ENCODE peak calls at places on chromosomes 7 and 10, in four cellular contexts. Q is HCT116; C is colonic mucosa; I is CD8-positive, alpha-beta memory T cell. S is an unnamed sample.

GRCh38 chr7:103573479-103574058 is 127.6 kb upstream of the SLC26A5 start:
- DNase-seq in Q (peak; percentile 18), C (no peak), I (no peak), S (no peak)

GRCh38 chr7:116211006-116211912 is 920 bp downstream of the TES start:
- DNase-seq in Q (peak; percentile 93), C (peak; percentile 93), I (peak; percentile 86), S (peak; percentile 91)

GRCh38 chr10:22246680-22247391 is 29.0 kb upstream of the EBLN1 start:
- DNase-seq in Q (peak; percentile 95), C (no peak), I (peak; percentile 68), S (no peak)

GRCh38 chr7:107972986-107973385 is 30.0 kb downstream of the LAMB1 start:
- DNase-seq in Q (no peak), C (no peak), I (no peak), S (no peak)

GRCh38 chr7:150993511-150993910 is 2.7 kb downstream of the NOS3 start:
- DNase-seq in Q (no peak), C (no peak), I (no peak), S (no peak)

GRCh38 chr7:156906281-156906680 is 13.3 kb upstream of the LMBR1 start:
- DNase-seq in Q (no peak), C (no peak), I (no peak), S (no peak)

GRCh38 chr10:9299966-9300365 is 1245.5 kb downstream of the GATA3 start:
- DNase-seq in Q (no peak), C (no peak), I (no peak), S (no peak)

GRCh38 chr10:27745719-27746363 is at the start of gene MKX:
- DNase-seq in Q (no peak), C (peak; percentile 58), I (peak; percentile 57), S (no peak)

GRCh38 chr7:786472-787255 is 45.6 kb upstream of the SUN1 start:
- DNase-seq in Q (peak; percentile 18), C (peak; percentile 77), I (peak; percentile 77), S (peak; percentile 68)

GRCh38 chr7:149144996-149145850 is 2.0 kb upstream of the ZNF398 start:
- DNase-seq in Q (peak; percentile 74), C (no peak), I (no peak), S (no peak)

GRCh38 chr10:102627446-102628293 is 16.6 kb upstream of the TRIM8 start:
- DNase-seq in Q (no peak), C (no peak), I (no peak), S (peak; percentile 93)

GRCh38 chr7:26441640-26442277 is 150.1 kb downstream of the SNX10 start:
- DNase-seq in Q (no peak), C (no peak), I (no peak), S (no peak)

GRCh38 chr10:110170142-110170887 is 37.1 kb upstream of the MXI1 start:
- DNase-seq in Q (no peak), C (no peak), I (no peak), S (peak; percentile 41)

DNA sequence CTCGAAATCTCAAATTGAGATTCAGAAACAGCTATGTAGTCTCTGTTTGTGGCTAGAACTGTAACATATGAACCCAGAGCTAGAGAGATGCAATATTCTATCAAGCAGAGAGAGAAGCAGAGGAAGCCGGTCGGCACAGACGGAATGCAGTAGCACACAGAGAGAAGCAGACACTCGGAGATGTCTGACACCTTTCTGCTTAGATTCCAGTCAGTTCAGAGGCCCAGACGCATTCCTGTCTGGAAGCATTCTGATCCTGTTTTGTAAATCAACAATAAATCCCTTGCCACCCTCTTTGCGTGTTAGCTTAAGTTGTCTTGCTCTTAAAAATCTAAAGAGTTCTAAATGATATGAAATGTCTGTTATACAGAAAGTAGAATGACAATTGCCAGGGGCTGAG is 27.4 kb upstream of the ATRNL1 start:
- DNase-seq in Q (no peak), C (no peak), I (no peak), S (no peak)
- H3K27me3 ChIP-seq in Q (peaks cover 76% of the 10 kb centered on the region), C (no peaks in the 10 kb centered on the region), I (no peaks in the 10 kb centered on the region), S (peaks cover 2% of the 10 kb centered on the region)

DNA sequence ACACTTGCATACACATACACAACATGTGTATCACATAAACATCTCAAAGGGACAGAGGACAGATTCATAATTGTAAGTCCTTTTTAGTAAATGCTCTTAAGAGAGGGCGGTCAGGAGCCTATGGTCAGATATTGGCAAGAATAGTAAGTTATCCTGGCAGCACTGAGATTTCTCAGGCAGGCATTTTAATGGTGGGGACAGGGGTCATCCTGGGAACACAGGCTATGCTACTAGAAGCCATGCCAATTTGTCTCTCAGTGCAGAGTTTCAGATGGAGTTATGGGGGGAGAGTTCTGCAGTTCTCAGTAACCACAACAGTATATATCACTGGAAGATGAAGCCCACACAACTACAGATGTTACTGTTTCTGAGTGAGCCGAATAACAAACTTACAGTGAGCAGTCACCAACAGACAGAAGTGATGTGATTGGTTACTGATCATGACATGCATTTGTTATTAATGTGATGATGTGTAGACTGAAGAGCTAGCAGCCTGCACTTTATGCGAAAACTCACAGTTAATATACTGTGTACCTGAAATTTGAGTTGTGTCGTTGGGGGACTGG is 16.4 kb downstream of the ZNF487 start:
- DNase-seq in Q (no peak), C (no peak), I (no peak), S (no peak)
- H3K4me3 ChIP-seq in Q (no peak overlapping the region), C (no peak overlapping the region), I (peak overlapping the region; percentile 1), S (no peak overlapping the region)

GRCh38 chr10:127743205-127743604 is 6.2 kb downstream of the FOXI2 start:
- DNase-seq in Q (no peak), C (no peak), I (no peak), S (no peak)

GRCh38 chr10:127738512-127739424 is 1.8 kb downstream of the FOXI2 start:
- DNase-seq in Q (no peak), C (no peak), I (no peak), S (no peak)

GRCh38 chr10:127737563-127738511 is 852 bp downstream of the FOXI2 start:
- DNase-seq in Q (no peak), C (no peak), I (no peak), S (no peak)

GRCh38 chr10:127739908-127740307 is 2.9 kb downstream of the FOXI2 start:
- DNase-seq in Q (no peak), C (no peak), I (no peak), S (no peak)

DNA sequence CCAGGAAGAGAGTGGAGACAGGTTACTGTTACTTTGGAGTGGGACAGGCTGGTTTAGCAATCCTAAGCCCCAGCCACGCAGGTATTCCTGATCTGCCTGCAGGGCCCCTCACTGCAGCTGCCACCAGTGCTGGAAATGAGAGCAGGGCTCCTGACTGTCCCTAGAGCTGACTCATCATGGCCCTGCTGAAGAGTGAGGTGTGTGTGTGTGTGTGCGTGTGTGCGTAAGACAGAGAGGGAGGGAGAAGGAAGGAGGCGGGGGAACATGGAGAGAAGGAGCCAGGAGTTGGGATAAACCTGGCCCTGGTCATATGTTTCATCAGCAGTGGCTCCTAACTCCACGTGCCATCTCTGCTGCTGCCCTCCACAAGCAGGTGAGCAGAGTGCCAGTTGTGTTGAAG is 3.6 kb downstream of the FOXI2 start:
- DNase-seq in Q (no peak), C (no peak), I (no peak), S (no peak)
- H3K4me1 ChIP-seq in Q (no peaks in the 10 kb centered on the region), C (no peaks in the 10 kb centered on the region), I (no peaks in the 10 kb centered on the region), S (no peaks in the 10 kb centered on the region)

GRCh38 chr7:5001911-5002310 is 42.9 kb upstream of the MMD2 start:
- DNase-seq in Q (no peak), C (no peak), I (no peak), S (no peak)

GRCh38 chr7:4998244-4998643 is 39.3 kb upstream of the MMD2 start:
- DNase-seq in Q (no peak), C (no peak), I (no peak), S (no peak)

GRCh38 chr7:5001003-5001402 is 42.0 kb upstream of the MMD2 start:
- DNase-seq in Q (no peak), C (no peak), I (no peak), S (no peak)

GRCh38 chr7:4996696-4997222 is 37.8 kb upstream of the MMD2 start:
- DNase-seq in Q (no peak), C (no peak), I (no peak), S (no peak)

GRCh38 chr7:4998830-4999768 is 40.1 kb upstream of the MMD2 start:
- DNase-seq in Q (no peak), C (no peak), I (no peak), S (peak; percentile 44)
- H3K27me3 ChIP-seq in Q (no peaks in the 10 kb centered on the region), C (no peaks in the 10 kb centered on the region), I (no peaks in the 10 kb centered on the region), S (no peaks in the 10 kb centered on the region)

S was measured in SJSA1.